ENCODE peak calls at places on chromosomes 13 and 19, in ten cellular contexts. One of them, this sample, is unnamed.

GRCh38 chr13:30610311-30610710 is 7.4 kb upstream of the USPL1 start:
- DNase-seq in A673: no peak
- DNase-seq in AG04450: no peak
- DNase-seq in astrocyte of the spinal cord: no peak
- DNase-seq in heart left ventricle: no peak
- DNase-seq in right lobe of liver: no peak
- DNase-seq in breast epithelium: no peak
- DNase-seq in HFF-Myc: no peak
- DNase-seq in left lung: no peak
- DNase-seq in AG10803: no peak
- DNase-seq in this sample: no peak

GRCh38 chr13:44506719-44507118 is 69.4 kb downstream of the TSC22D1 start:
- DNase-seq in AG10803: no peak
- DNase-seq in HFF-Myc: no peak
- DNase-seq in breast epithelium: no peak
- DNase-seq in heart left ventricle: no peak
- DNase-seq in astrocyte of the spinal cord: no peak
- DNase-seq in A673: no peak
- DNase-seq in right lobe of liver: no peak
- DNase-seq in left lung: no peak
- DNase-seq in AG04450: no peak
- DNase-seq in this sample: no peak

GRCh38 chr13:30157616-30157993 is 149.7 kb downstream of the KATNAL1 start:
- DNase-seq in left lung: no peak
- DNase-seq in AG04450: no peak
- DNase-seq in astrocyte of the spinal cord: no peak
- DNase-seq in breast epithelium: no peak
- DNase-seq in AG10803: no peak
- DNase-seq in right lobe of liver: no peak
- DNase-seq in HFF-Myc: no peak
- DNase-seq in A673: no peak
- DNase-seq in heart left ventricle: no peak
- DNase-seq in this sample: no peak

GRCh38 chr19:16860118-16860517 is 28.7 kb upstream of the F2RL3 start:
- DNase-seq in astrocyte of the spinal cord: no peak
- DNase-seq in heart left ventricle: no peak
- DNase-seq in A673: no peak
- DNase-seq in breast epithelium: no peak
- DNase-seq in right lobe of liver: no peak
- DNase-seq in left lung: no peak
- DNase-seq in HFF-Myc: no peak
- DNase-seq in AG04450: no peak
- DNase-seq in AG10803: peak; percentile 38
- DNase-seq in this sample: no peak

GRCh38 chr13:50574731-50575130 is 268.8 kb downstream of the DLEU7 start:
- DNase-seq in HFF-Myc: peak; percentile 64
- DNase-seq in AG10803: peak; percentile 64
- DNase-seq in breast epithelium: no peak
- DNase-seq in astrocyte of the spinal cord: peak; percentile 88
- DNase-seq in AG04450: no peak
- DNase-seq in left lung: no peak
- DNase-seq in right lobe of liver: no peak
- DNase-seq in heart left ventricle: no peak
- DNase-seq in A673: no peak
- DNase-seq in this sample: no peak

GRCh38 chr19:40797963-40798222 is 1.1 kb upstream of the EGLN2 start:
- DNase-seq in heart left ventricle: no peak
- DNase-seq in right lobe of liver: no peak
- DNase-seq in breast epithelium: no peak
- DNase-seq in A673: no peak
- DNase-seq in left lung: no peak
- DNase-seq in AG04450: no peak
- DNase-seq in HFF-Myc: no peak
- DNase-seq in astrocyte of the spinal cord: no peak
- DNase-seq in AG10803: no peak
- DNase-seq in this sample: no peak

GRCh38 chr13:28551498-28551895 is 56.6 kb upstream of the FLT1 start:
- DNase-seq in left lung: no peak
- DNase-seq in heart left ventricle: no peak
- DNase-seq in right lobe of liver: no peak
- DNase-seq in astrocyte of the spinal cord: no peak
- DNase-seq in AG10803: no peak
- DNase-seq in A673: no peak
- DNase-seq in breast epithelium: no peak
- DNase-seq in HFF-Myc: no peak
- DNase-seq in AG04450: no peak
- DNase-seq in this sample: no peak

GRCh38 chr19:41746593-41747227 is 8.6 kb upstream of the CEACAM6 start:
- DNase-seq in AG04450: no peak
- DNase-seq in heart left ventricle: peak; percentile 20
- DNase-seq in HFF-Myc: peak; percentile 12
- DNase-seq in right lobe of liver: peak; percentile 31
- DNase-seq in left lung: peak; percentile 57
- DNase-seq in AG10803: peak; percentile 45
- DNase-seq in breast epithelium: no peak
- DNase-seq in astrocyte of the spinal cord: peak; percentile 36
- DNase-seq in A673: peak; percentile 94
- DNase-seq in this sample: peak; percentile 46

GRCh38 chr19:4811328-4812131 is 20.0 kb downstream of the TICAM1 start:
- DNase-seq in astrocyte of the spinal cord: peak; percentile 50
- DNase-seq in AG10803: peak; percentile 49
- DNase-seq in right lobe of liver: peak; percentile 86
- DNase-seq in HFF-Myc: peak; percentile 27
- DNase-seq in A673: peak; percentile 74
- DNase-seq in breast epithelium: peak; percentile 89
- DNase-seq in AG04450: no peak
- DNase-seq in left lung: peak; percentile 83
- DNase-seq in heart left ventricle: peak; percentile 76
- DNase-seq in this sample: peak; percentile 58

GRCh38 chr19:34490141-34490766 is 8.7 kb downstream of the WTIP start:
- DNase-seq in right lobe of liver: no peak
- DNase-seq in AG04450: no peak
- DNase-seq in HFF-Myc: no peak
- DNase-seq in heart left ventricle: no peak
- DNase-seq in astrocyte of the spinal cord: no peak
- DNase-seq in left lung: no peak
- DNase-seq in A673: no peak
- DNase-seq in AG10803: no peak
- DNase-seq in breast epithelium: peak; percentile 39
- DNase-seq in this sample: no peak

GRCh38 chr19:42313096-42313839 is at the start of gene TMEM145:
- DNase-seq in right lobe of liver: no peak
- DNase-seq in heart left ventricle: no peak
- DNase-seq in A673: peak; percentile 68
- DNase-seq in breast epithelium: no peak
- DNase-seq in left lung: no peak
- DNase-seq in HFF-Myc: no peak
- DNase-seq in AG10803: peak; percentile 44
- DNase-seq in astrocyte of the spinal cord: no peak
- DNase-seq in AG04450: no peak
- DNase-seq in this sample: peak; percentile 47

GRCh38 chr19:50720181-50720920 is 749 bp upstream of the SHANK1 start:
- DNase-seq in HFF-Myc: no peak
- DNase-seq in breast epithelium: no peak
- DNase-seq in AG04450: no peak
- DNase-seq in AG10803: no peak
- DNase-seq in astrocyte of the spinal cord: no peak
- DNase-seq in right lobe of liver: no peak
- DNase-seq in heart left ventricle: no peak
- DNase-seq in A673: no peak
- DNase-seq in left lung: no peak
- DNase-seq in this sample: no peak

GRCh38 chr19:4516199-4516938 is 1.9 kb downstream of the PLIN4 start:
- DNase-seq in right lobe of liver: no peak
- DNase-seq in AG04450: no peak
- DNase-seq in A673: no peak
- DNase-seq in astrocyte of the spinal cord: no peak
- DNase-seq in AG10803: no peak
- DNase-seq in heart left ventricle: no peak
- DNase-seq in breast epithelium: no peak
- DNase-seq in HFF-Myc: no peak
- DNase-seq in left lung: no peak
- DNase-seq in this sample: no peak

DNA sequence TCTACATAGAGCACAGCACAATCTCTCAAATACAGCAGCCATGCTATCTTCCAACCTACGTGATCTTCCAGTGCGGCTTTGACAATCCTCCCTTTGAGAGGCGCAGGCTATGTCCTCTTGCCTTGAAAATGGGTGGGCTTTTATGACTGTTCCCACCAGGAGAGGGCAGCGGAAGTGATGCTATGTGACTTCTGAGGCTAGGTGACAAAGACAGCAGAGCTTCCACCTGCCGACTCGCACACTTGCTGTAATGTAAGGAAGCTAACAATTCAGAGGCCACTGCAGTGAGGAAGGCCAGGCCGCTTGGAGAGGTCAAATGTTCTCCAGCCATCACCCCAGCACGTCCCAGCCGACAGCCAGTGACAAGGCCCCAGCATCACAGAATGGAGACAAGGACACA is 65.8 kb downstream of the MRPL57 start:
- DNase-seq in astrocyte of the spinal cord: no peak
- DNase-seq in left lung: no peak
- DNase-seq in AG04450: no peak
- DNase-seq in right lobe of liver: no peak
- DNase-seq in AG10803: no peak
- DNase-seq in HFF-Myc: no peak
- DNase-seq in heart left ventricle: no peak
- DNase-seq in A673: peak; percentile 57
- DNase-seq in breast epithelium: no peak
- DNase-seq in this sample: no peak
- TF ChIP-seq CTCF in astrocyte of the spinal cord: no peak
- TF ChIP-seq CTCF in left lung: no peak
- TF ChIP-seq CTCF in AG04450: no peak
- TF ChIP-seq CTCF in right lobe of liver: no peak
- TF ChIP-seq CTCF in AG10803: no peak
- TF ChIP-seq CTCF in HFF-Myc: peak; percentile 15
- TF ChIP-seq CTCF in heart left ventricle: no peak
- TF ChIP-seq CTCF in A673: peak; percentile 54
- TF ChIP-seq CTCF in breast epithelium: no peak
- TF ChIP-seq CTCF in this sample: no peak

GRCh38 chr19:13796301-13797057 is 1.2 kb downstream of the ZSWIM4 start:
- DNase-seq in left lung: peak; percentile 78
- DNase-seq in breast epithelium: peak; percentile 74
- DNase-seq in AG04450: peak; percentile 86
- DNase-seq in AG10803: peak; percentile 95
- DNase-seq in HFF-Myc: peak; percentile 85
- DNase-seq in heart left ventricle: peak; percentile 76
- DNase-seq in A673: no peak
- DNase-seq in astrocyte of the spinal cord: peak; percentile 90
- DNase-seq in right lobe of liver: peak; percentile 74
- DNase-seq in this sample: peak; percentile 94
- TF ChIP-seq CTCF in left lung: no peak
- TF ChIP-seq CTCF in breast epithelium: no peak
- TF ChIP-seq CTCF in AG04450: peak; percentile 52
- TF ChIP-seq CTCF in AG10803: peak; percentile 53
- TF ChIP-seq CTCF in HFF-Myc: peak; percentile 39
- TF ChIP-seq CTCF in heart left ventricle: no peak
- TF ChIP-seq CTCF in A673: no peak
- TF ChIP-seq CTCF in astrocyte of the spinal cord: peak; percentile 48
- TF ChIP-seq CTCF in right lobe of liver: no peak
- TF ChIP-seq CTCF in this sample: peak; percentile 44

GRCh38 chr13:46668302-46668720 is 115.3 kb downstream of the LRCH1 start:
- DNase-seq in heart left ventricle: peak; percentile 47
- DNase-seq in astrocyte of the spinal cord: peak; percentile 94
- DNase-seq in AG04450: peak; percentile 76
- DNase-seq in breast epithelium: no peak
- DNase-seq in A673: peak; percentile 83
- DNase-seq in left lung: peak; percentile 39
- DNase-seq in AG10803: peak; percentile 91
- DNase-seq in HFF-Myc: peak; percentile 68
- DNase-seq in right lobe of liver: no peak
- DNase-seq in this sample: peak; percentile 90

GRCh38 chr13:46665243-46665629 is 112.3 kb downstream of the LRCH1 start:
- DNase-seq in HFF-Myc: no peak
- DNase-seq in astrocyte of the spinal cord: no peak
- DNase-seq in right lobe of liver: no peak
- DNase-seq in AG10803: no peak
- DNase-seq in breast epithelium: no peak
- DNase-seq in left lung: no peak
- DNase-seq in AG04450: no peak
- DNase-seq in A673: no peak
- DNase-seq in heart left ventricle: no peak
- DNase-seq in this sample: no peak

GRCh38 chr13:46667687-46668281 is 114.8 kb downstream of the LRCH1 start:
- DNase-seq in left lung: no peak
- DNase-seq in HFF-Myc: no peak
- DNase-seq in heart left ventricle: no peak
- DNase-seq in astrocyte of the spinal cord: peak; percentile 49
- DNase-seq in A673: no peak
- DNase-seq in right lobe of liver: no peak
- DNase-seq in AG04450: no peak
- DNase-seq in breast epithelium: no peak
- DNase-seq in AG10803: no peak
- DNase-seq in this sample: peak; percentile 37

GRCh38 chr13:46665630-46666482 is 112.9 kb downstream of the LRCH1 start:
- DNase-seq in heart left ventricle: no peak
- DNase-seq in astrocyte of the spinal cord: peak; percentile 47
- DNase-seq in breast epithelium: no peak
- DNase-seq in AG10803: no peak
- DNase-seq in A673: peak; percentile 66
- DNase-seq in AG04450: no peak
- DNase-seq in right lobe of liver: no peak
- DNase-seq in left lung: no peak
- DNase-seq in HFF-Myc: no peak
- DNase-seq in this sample: peak; percentile 55

DNA sequence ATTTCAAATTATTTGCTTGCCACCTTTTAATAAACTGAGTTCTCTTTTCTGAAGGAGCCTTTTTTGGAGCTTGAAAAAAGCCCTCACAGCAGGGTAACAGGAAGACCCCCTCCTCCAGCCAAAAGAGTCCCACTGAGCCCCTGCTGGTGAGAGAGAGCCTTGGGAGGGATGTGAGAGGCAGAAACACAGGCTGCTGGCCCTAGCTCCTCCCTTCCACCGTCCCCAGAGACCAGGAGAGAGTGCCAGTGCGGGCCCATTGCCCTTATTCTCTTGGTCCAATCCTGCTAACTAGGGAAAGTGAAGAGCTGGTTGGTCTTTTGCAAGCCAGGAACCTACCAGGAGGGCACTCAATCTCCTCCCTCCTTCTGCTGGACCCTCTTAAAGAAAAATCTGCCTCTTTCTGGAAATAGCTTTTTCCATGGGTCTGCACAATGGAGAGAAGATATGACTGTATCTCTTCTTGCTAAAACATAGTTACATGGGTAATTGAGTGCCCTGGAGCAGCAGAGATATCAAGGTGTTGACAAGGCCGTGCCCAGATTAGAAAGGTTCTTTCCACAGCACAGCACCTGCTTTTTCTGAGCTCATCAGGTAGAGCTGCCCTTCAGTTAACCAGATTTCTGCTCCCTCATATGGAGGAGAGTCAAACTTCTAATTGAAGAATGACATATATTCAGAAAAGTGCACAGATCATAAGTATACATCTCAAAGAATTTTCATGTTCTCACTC is 113.9 kb downstream of the LRCH1 start:
- DNase-seq in HFF-Myc: no peak
- DNase-seq in astrocyte of the spinal cord: no peak
- DNase-seq in breast epithelium: no peak
- DNase-seq in AG04450: no peak
- DNase-seq in right lobe of liver: no peak
- DNase-seq in AG10803: no peak
- DNase-seq in left lung: no peak
- DNase-seq in heart left ventricle: no peak
- DNase-seq in A673: peak; percentile 98
- DNase-seq in this sample: no peak
- TF ChIP-seq CTCF in HFF-Myc: no peak
- TF ChIP-seq CTCF in astrocyte of the spinal cord: no peak
- TF ChIP-seq CTCF in breast epithelium: no peak
- TF ChIP-seq CTCF in AG04450: no peak
- TF ChIP-seq CTCF in right lobe of liver: no peak
- TF ChIP-seq CTCF in AG10803: no peak
- TF ChIP-seq CTCF in left lung: no peak
- TF ChIP-seq CTCF in heart left ventricle: no peak
- TF ChIP-seq CTCF in A673: peak; percentile 49
- TF ChIP-seq CTCF in this sample: no peak

GRCh38 chr13:98556968-98557591 is 19.8 kb downstream of the STK24 start:
- DNase-seq in AG10803: no peak
- DNase-seq in breast epithelium: no peak
- DNase-seq in right lobe of liver: no peak
- DNase-seq in astrocyte of the spinal cord: no peak
- DNase-seq in left lung: no peak
- DNase-seq in A673: no peak
- DNase-seq in HFF-Myc: no peak
- DNase-seq in AG04450: no peak
- DNase-seq in heart left ventricle: no peak
- DNase-seq in this sample: peak; percentile 32
- TF ChIP-seq CTCF in AG10803: no peak
- TF ChIP-seq CTCF in breast epithelium: no peak
- TF ChIP-seq CTCF in right lobe of liver: no peak
- TF ChIP-seq CTCF in astrocyte of the spinal cord: peak; percentile 8
- TF ChIP-seq CTCF in left lung: no peak
- TF ChIP-seq CTCF in A673: no peak
- TF ChIP-seq CTCF in HFF-Myc: no peak
- TF ChIP-seq CTCF in AG04450: no peak
- TF ChIP-seq CTCF in heart left ventricle: no peak
- TF ChIP-seq CTCF in this sample: no peak

This sample was measured in fibroblast of villous mesenchyme.